ENCODE peak calls at places on chromosomes 5 and 9, in four cellular contexts. W is psoas muscle, F is PC-3, X is stomach. T is an unnamed sample.

GRCh38 chr5:1030801-1031271 is 22.2 kb downstream of the NKD2 start:
- DNase-seq in X (no peak), F (no peak), W (peak; percentile 12), T (no peak)

GRCh38 chr5:83827111-83827541 is 106.5 kb upstream of the HAPLN1 start:
- DNase-seq in F (peak; percentile 70), W (no peak), X (no peak), T (peak; percentile 83)

GRCh38 chr5:68187268-68188055 is 28.1 kb upstream of the PIK3R1 start:
- DNase-seq in W (peak; percentile 30), F (no peak), X (no peak), T (no peak)

GRCh38 chr5:33755216-33755615 is 136.6 kb downstream of the ADAMTS12 start:
- DNase-seq in X (no peak), F (no peak), W (no peak), T (no peak)

GRCh38 chr5:1834022-1834551 is 32.9 kb downstream of the NDUFS6 start:
- DNase-seq in F (no peak), X (no peak), W (no peak), T (no peak)

GRCh38 chr5:10633271-10634049 is 69.6 kb downstream of the ANKRD33B start:
- DNase-seq in F (no peak), X (no peak), W (no peak), T (no peak)

GRCh38 chr9:125510980-125511379 is 196.0 kb downstream of the MAPKAP1 start:
- DNase-seq in W (no peak), X (no peak), F (no peak), T (no peak)

GRCh38 chr9:77474903-77475302 is 173.2 kb downstream of the GNA14 start:
- DNase-seq in W (no peak), F (no peak), X (no peak), T (no peak)

GRCh38 chr5:57495285-57495684 is 12.7 kb upstream of the ACTBL2 start:
- DNase-seq in W (no peak), F (no peak), X (no peak), T (no peak)

GRCh38 chr5:139792218-139792617 is 3.4 kb upstream of the PSD2 start:
- DNase-seq in F (no peak), W (no peak), X (no peak), T (no peak)

GRCh38 chr9:33193818-33194217 is 26.7 kb upstream of the B4GALT1 start:
- DNase-seq in F (peak; percentile 57), X (no peak), W (no peak), T (no peak)

GRCh38 chr5:181204561-181205401 is at the start of gene TRIM7:
- DNase-seq in X (peak; percentile 61), W (peak; percentile 79), F (peak; percentile 68), T (no peak)

GRCh38 chr5:130532786-130533185 is 628.5 kb downstream of the CHSY3 start:
- DNase-seq in F (no peak), W (no peak), X (no peak), T (no peak)

GRCh38 chr9:126836216-126836615 is 24.2 kb upstream of the ZBTB34 start:
- DNase-seq in W (no peak), F (no peak), X (no peak), T (peak; percentile 16)

GRCh38 chr5:135232958-135233357 is 166.1 kb downstream of the MACROH2A1 start:
- DNase-seq in X (no peak), F (no peak), W (peak; percentile 35), T (no peak)

GRCh38 chr5:180097926-180098325 is 26.4 kb upstream of the RNF130 start:
- DNase-seq in W (no peak), F (no peak), X (no peak), T (no peak)

GRCh38 chr5:40447438-40447837 is 232.3 kb upstream of the PTGER4 start:
- DNase-seq in F (peak; percentile 32), W (no peak), X (no peak), T (no peak)

GRCh38 chr5:32625106-32625505 is 39.7 kb downstream of the SUB1 start:
- DNase-seq in F (no peak), W (no peak), X (no peak), T (no peak)

GRCh38 chr9:4575997-4576396 is 85.7 kb downstream of the SLC1A1 start:
- DNase-seq in X (no peak), F (no peak), W (no peak), T (no peak)

GRCh38 chr5:16866795-16867584 is 69.1 kb downstream of the MYO10 start:
- DNase-seq in F (no peak), X (peak; percentile 79), W (no peak), T (no peak)

GRCh38 chr9:111891910-111892499 is 4.6 kb upstream of the UGCG start:
- DNase-seq in X (peak; percentile 82), F (peak; percentile 42), W (no peak), T (no peak)

GRCh38 chr5:149471406-149472183 is 79.6 kb downstream of the CSNK1A1 start:
- DNase-seq in X (peak; percentile 53), F (peak; percentile 65), W (no peak), T (no peak)

GRCh38 chr5:87924451-87924850 is 344.2 kb downstream of the TMEM161B start:
- DNase-seq in W (no peak), X (no peak), F (peak; percentile 95), T (no peak)

GRCh38 chr9:89419978-89420394 is 77.9 kb downstream of the SEMA4D start:
- DNase-seq in W (no peak), F (no peak), X (no peak), T (no peak)

GRCh38 chr5:135458921-135459331 is 6.8 kb upstream of the TIFAB start:
- DNase-seq in W (no peak), X (peak; percentile 93), F (peak; percentile 32), T (no peak)

GRCh38 chr5:94276751-94277150 is 341.7 kb downstream of the KIAA0825 start:
- DNase-seq in F (no peak), W (no peak), X (no peak), T (peak; percentile 13)

GRCh38 chr9:123414921-123415592 is 59.1 kb downstream of the CRB2 start:
- DNase-seq in W (no peak), X (no peak), F (no peak), T (no peak)

GRCh38 chr5:45205403-45205961 is 396.7 kb downstream of the MRPS30 start:
- DNase-seq in W (no peak), X (no peak), F (no peak), T (no peak)

GRCh38 chr5:123598028-123598689 is 86.2 kb downstream of the CSNK1G3 start:
- DNase-seq in F (no peak), X (no peak), W (no peak), T (no peak)

GRCh38 chr5:172939561-172939960 is 19.7 kb upstream of the RPL26L1 start:
- DNase-seq in F (no peak), W (peak; percentile 35), X (no peak), T (no peak)

GRCh38 chr9:87547665-87548064 is 50.0 kb downstream of the DAPK1 start:
- DNase-seq in F (peak; percentile 30), W (no peak), X (peak; percentile 66), T (no peak)

GRCh38 chr5:164563370-164563769 is 1058.0 kb downstream of the MAT2B start:
- DNase-seq in X (no peak), W (no peak), F (no peak), T (no peak)

GRCh38 chr5:1161832-1162229 is 39.6 kb upstream of the SLC6A19 start:
- DNase-seq in F (peak; percentile 81), W (peak; percentile 43), X (peak; percentile 85), T (no peak)

DNA sequence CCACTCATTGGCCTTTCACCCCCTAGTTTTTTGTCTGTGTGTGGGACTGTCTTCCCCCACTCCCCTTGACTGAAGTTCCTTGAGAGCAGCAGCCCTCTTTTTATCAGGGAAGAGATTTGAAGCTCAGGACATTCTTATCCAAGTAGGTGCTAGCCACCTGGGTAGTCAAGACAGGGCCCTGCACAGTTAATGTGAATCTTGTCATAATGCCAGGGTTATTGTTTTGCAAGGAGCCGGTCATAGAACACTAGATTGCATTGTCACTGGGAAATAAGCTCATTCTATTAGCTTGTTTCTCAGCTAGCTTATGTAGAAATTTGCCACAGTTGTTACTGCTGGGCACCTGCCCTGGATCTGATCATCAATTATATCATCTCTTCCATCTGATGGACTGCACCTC is 256.1 kb downstream of the DOCK8 start:
- DNase-seq in W (no peak), F (peak; percentile 15), X (no peak), T (no peak)
- H3K4me3 ChIP-seq in W (peak overlapping the region; percentile 71), F (peak overlapping the region; percentile 63), X (peak overlapping the region; percentile 62), T (peak overlapping the region; percentile 52)

GRCh38 chr5:89282038-89282831 is 399.3 kb upstream of the MEF2C start:
- DNase-seq in W (no peak), X (no peak), F (no peak), T (no peak)

GRCh38 chr5:89281211-89281610 is 398.2 kb upstream of the MEF2C start:
- DNase-seq in W (no peak), F (no peak), X (no peak), T (no peak)

GRCh38 chr5:89282832-89283510 is 400.0 kb upstream of the MEF2C start:
- DNase-seq in X (no peak), F (peak; percentile 82), W (no peak), T (peak; percentile 24)

GRCh38 chr5:89286320-89286719 is 403.3 kb upstream of the MEF2C start:
- DNase-seq in X (no peak), F (no peak), W (no peak), T (no peak)

DNA sequence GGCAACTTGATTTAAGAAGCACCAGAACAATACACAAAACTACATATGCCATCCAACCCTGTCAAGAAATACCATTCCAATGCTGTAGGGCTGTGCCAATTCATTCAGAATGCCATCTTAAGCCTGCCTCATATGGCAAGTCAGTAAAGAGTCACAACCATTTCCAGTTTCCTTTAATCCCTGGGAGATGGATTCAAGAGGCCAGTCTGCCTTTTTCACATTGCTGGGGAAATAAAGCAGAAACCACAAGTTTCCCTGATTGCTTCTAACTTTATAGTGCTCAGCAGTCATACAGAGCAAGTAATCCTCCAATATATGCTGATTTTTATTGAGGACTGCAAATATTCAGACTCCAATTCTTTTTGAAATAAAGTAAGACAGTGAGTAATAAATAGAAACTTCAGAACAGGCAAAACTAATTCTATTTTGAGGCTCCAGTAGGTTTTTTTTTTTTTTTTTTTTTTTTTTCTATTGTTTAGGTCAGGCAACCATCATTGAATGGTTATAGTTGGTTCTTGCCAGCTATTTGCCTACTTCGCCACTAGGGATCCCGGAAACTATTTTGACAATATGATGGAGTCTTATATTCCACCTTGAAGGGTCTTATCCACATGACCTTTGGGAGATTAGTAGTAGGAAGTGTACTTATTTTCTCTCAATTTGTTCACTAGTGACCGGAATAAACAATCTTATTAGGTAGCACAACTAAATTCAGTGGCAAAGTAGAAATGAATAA is 400.9 kb upstream of the MEF2C start:
- DNase-seq in X (no peak), F (no peak), W (no peak), T (no peak)
- TF ChIP-seq CTCF in X (no peak), F (peak; percentile 30), W (no peak), T (peak; percentile 5)

GRCh38 chr5:72121753-72122445 is 14.6 kb downstream of the MAP1B start:
- DNase-seq in F (no peak), W (no peak), X (no peak), T (no peak)
- H3K4me3 ChIP-seq in F (no peak overlapping the region), W (no peak overlapping the region), X (no peak overlapping the region), T (no peak overlapping the region)

DNA sequence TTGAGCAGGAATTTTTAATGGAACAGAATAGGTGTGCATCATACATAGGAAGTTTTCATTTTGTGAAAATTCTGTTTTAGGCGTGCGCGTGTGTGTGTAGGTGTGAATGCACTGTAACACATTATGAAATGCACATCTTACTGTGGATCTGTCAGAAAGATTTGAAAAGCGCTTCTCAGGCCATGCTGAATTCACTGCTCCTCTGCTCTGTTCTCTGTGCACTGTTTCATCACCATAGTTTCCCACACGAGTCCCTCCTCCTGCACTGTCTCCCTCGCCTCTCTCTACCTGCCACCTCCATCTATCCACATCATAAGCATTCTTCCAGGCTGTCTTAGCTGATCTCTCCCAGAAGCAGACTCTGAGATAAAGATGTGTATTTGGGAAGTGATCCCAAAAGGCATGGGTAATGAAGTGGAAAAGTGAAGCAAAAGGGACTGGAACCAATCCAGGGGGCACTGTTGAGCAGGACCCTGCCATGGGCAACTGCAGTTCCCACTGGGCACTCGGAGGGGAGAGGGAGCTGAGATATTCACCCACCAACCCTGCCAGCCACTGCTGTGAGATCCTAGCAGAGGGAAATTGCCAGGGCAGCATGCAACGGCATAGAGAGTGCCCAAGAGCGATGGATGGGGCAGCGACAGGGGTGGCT is 65.9 kb downstream of the GABBR2 start:
- DNase-seq in W (no peak), F (no peak), X (no peak), T (no peak)
- TF ChIP-seq CTCF in W (no peak), F (no peak), X (no peak), T (no peak)